ENCODE peak calls at places on chromosomes 13 and 19, in four cellular contexts. X is K562, J is heart left ventricle, V is LNCaP clone FGC. Y is an unnamed sample.

GRCh38 chr19:51458051-51458645 is at the start of gene SIGLEC8:
- DNase-seq in J (no peak), X (no peak), V (no peak), Y (no peak)

GRCh38 chr19:38730731-38731589 is 13.3 kb downstream of the CAPN12 start:
- DNase-seq in V (no peak), J (peak; percentile 28), X (no peak), Y (no peak)

GRCh38 chr19:5943623-5944022 is 29.6 kb downstream of the CAPS start:
- DNase-seq in X (no peak), V (no peak), J (no peak), Y (no peak)

GRCh38 chr19:10163557-10163956 is 31.2 kb downstream of the DNMT1 start:
- DNase-seq in J (no peak), X (no peak), V (no peak), Y (no peak)

GRCh38 chr19:44548736-44549135 is 19.3 kb upstream of the CEACAM20 start:
- DNase-seq in X (no peak), J (no peak), V (no peak), Y (no peak)

GRCh38 chr19:30799854-30800755 is 427.9 kb downstream of the ZNF536 start:
- DNase-seq in J (peak; percentile 57), X (peak; percentile 57), V (no peak), Y (peak; percentile 31)

GRCh38 chr19:9039728-9040127 is 29.5 kb upstream of the MUC16 start:
- DNase-seq in J (no peak), V (no peak), X (no peak), Y (no peak)

GRCh38 chr13:114129649-114130062 is 2.8 kb downstream of the RASA3 start:
- DNase-seq in J (no peak), V (no peak), X (no peak), Y (peak; percentile 48)

GRCh38 chr13:105878119-105878518 is 657.3 kb downstream of the EFNB2 start:
- DNase-seq in X (no peak), V (no peak), J (no peak), Y (no peak)

GRCh38 chr13:47039106-47039505 is 142.3 kb upstream of the HTR2A start:
- DNase-seq in J (no peak), X (no peak), V (no peak), Y (no peak)

GRCh38 chr13:27183561-27184147 is 12.0 kb upstream of the USP12 start:
- DNase-seq in V (no peak), X (no peak), J (no peak), Y (no peak)

GRCh38 chr13:114116734-114117133 is 15.7 kb downstream of the RASA3 start:
- DNase-seq in J (no peak), V (no peak), X (no peak), Y (no peak)

GRCh38 chr19:48784527-48784926 is 26.3 kb downstream of the BCAT2 start:
- DNase-seq in X (peak; percentile 78), V (no peak), J (no peak), Y (no peak)

GRCh38 chr13:30780338-30780981 is 45.1 kb downstream of the ALOX5AP start:
- DNase-seq in X (no peak), J (no peak), V (no peak), Y (no peak)

GRCh38 chr19:751501-752341 is 809 bp downstream of the MISP start:
- DNase-seq in V (no peak), J (peak; percentile 58), X (peak; percentile 57), Y (no peak)

GRCh38 chr19:1076951-1077350 is 10.0 kb downstream of the ARHGAP45 start:
- DNase-seq in X (no peak), J (peak; percentile 67), V (no peak), Y (peak; percentile 98)

GRCh38 chr13:27273658-27274425 is 3.2 kb downstream of the RASL11A start:
- DNase-seq in V (no peak), X (no peak), J (peak; percentile 53), Y (no peak)

GRCh38 chr19:12611361-12611699 is 610 bp downstream of the ZNF791 start:
- DNase-seq in J (peak; percentile 80), V (peak; percentile 43), X (peak; percentile 68), Y (peak; percentile 12)

GRCh38 chr19:15288146-15288963 is 44.0 kb downstream of the BRD4 start:
- DNase-seq in X (no peak), V (no peak), J (no peak), Y (peak; percentile 14)

GRCh38 chr13:30204564-30204963 is 102.8 kb downstream of the KATNAL1 start:
- DNase-seq in X (no peak), V (no peak), J (no peak), Y (no peak)

GRCh38 chr19:48122421-48122820 is 11.8 kb upstream of the PLA2G4C start:
- DNase-seq in X (no peak), V (no peak), J (no peak), Y (no peak)

GRCh38 chr19:1279261-1279660 is 3.9 kb downstream of the FAM174C start:
- DNase-seq in J (no peak), V (no peak), X (no peak), Y (no peak)

GRCh38 chr13:94860981-94861407 is 148.6 kb upstream of the SOX21 start:
- DNase-seq in J (no peak), X (no peak), V (no peak), Y (no peak)

GRCh38 chr19:4061683-4062575 is 4.8 kb downstream of the ZBTB7A start:
- DNase-seq in V (peak; percentile 78), J (peak; percentile 36), X (no peak), Y (no peak)

GRCh38 chr19:50952890-50953289 is at the start of gene KLK5:
- DNase-seq in X (no peak), J (no peak), V (no peak), Y (no peak)

GRCh38 chr13:30744056-30744684 is 8.8 kb downstream of the ALOX5AP start:
- DNase-seq in J (peak; percentile 40), V (no peak), X (peak; percentile 6), Y (peak; percentile 91)

GRCh38 chr13:23867027-23867491 is 22.1 kb downstream of the MIPEP start:
- DNase-seq in V (no peak), J (no peak), X (peak; percentile 45), Y (no peak)

GRCh38 chr19:33673258-33673875 is 51.6 kb downstream of the CHST8 start:
- DNase-seq in X (no peak), V (no peak), J (no peak), Y (no peak)

GRCh38 chr13:45004096-45004495 is 14.8 kb downstream of the GPALPP1 start:
- DNase-seq in J (no peak), V (no peak), X (no peak), Y (no peak)

GRCh38 chr19:11421607-11422098 is 2.5 kb upstream of the RGL3 start:
- DNase-seq in V (no peak), X (peak; percentile 59), J (no peak), Y (peak; percentile 15)

Y was measured in activated CD4-positive, alpha-beta T cell treated with anti-CD3 and anti-CD28 coated beads, Interleukin-2, amount 10 ng/mL, durations not matched to agents 7 days and 5 days.